ENCODE peak calls at places on chromosomes 3 and 15, in five cellular contexts. One of them, this sample, is unnamed.

GRCh38 chr15:52559583-52559982 is 9.2 kb downstream of the ARPP19 start:
- DNase-seq in body of pancreas: no peak
- DNase-seq in CD8-positive, alpha-beta memory T cell: no peak
- DNase-seq in lower lobe of right lung: no peak
- DNase-seq in small intestine: no peak
- DNase-seq in this sample: no peak

GRCh38 chr3:159632847-159633246 is 355.8 kb upstream of the IL12A start:
- DNase-seq in small intestine: no peak
- DNase-seq in lower lobe of right lung: no peak
- DNase-seq in body of pancreas: no peak
- DNase-seq in CD8-positive, alpha-beta memory T cell: no peak
- DNase-seq in this sample: no peak

GRCh38 chr3:167066977-167067843 is 312.9 kb downstream of the ZBBX start:
- DNase-seq in CD8-positive, alpha-beta memory T cell: no peak
- DNase-seq in body of pancreas: peak; percentile 25
- DNase-seq in small intestine: peak; percentile 8
- DNase-seq in lower lobe of right lung: peak; percentile 44
- DNase-seq in this sample: no peak

GRCh38 chr3:10753964-10754363 is 62.1 kb upstream of the SLC6A11 start:
- DNase-seq in lower lobe of right lung: peak; percentile 60
- DNase-seq in body of pancreas: peak; percentile 30
- DNase-seq in small intestine: no peak
- DNase-seq in CD8-positive, alpha-beta memory T cell: no peak
- DNase-seq in this sample: peak; percentile 23

GRCh38 chr3:10286596-10287295 is 6.0 kb downstream of the GHRL start:
- DNase-seq in body of pancreas: peak; percentile 32
- DNase-seq in lower lobe of right lung: no peak
- DNase-seq in small intestine: peak; percentile 29
- DNase-seq in CD8-positive, alpha-beta memory T cell: no peak
- DNase-seq in this sample: no peak

GRCh38 chr3:142215111-142215510 is 10.3 kb downstream of the GK5 start:
- DNase-seq in CD8-positive, alpha-beta memory T cell: no peak
- DNase-seq in lower lobe of right lung: no peak
- DNase-seq in body of pancreas: no peak
- DNase-seq in small intestine: peak; percentile 71
- DNase-seq in this sample: no peak

GRCh38 chr15:84715442-84716035 is 400 bp downstream of the SEC11A start:
- DNase-seq in body of pancreas: peak; percentile 24
- DNase-seq in CD8-positive, alpha-beta memory T cell: peak; percentile 53
- DNase-seq in lower lobe of right lung: no peak
- DNase-seq in small intestine: peak; percentile 38
- DNase-seq in this sample: peak; percentile 49

GRCh38 chr3:44995142-44995770 is 19.2 kb downstream of the EXOSC7 start:
- DNase-seq in body of pancreas: no peak
- DNase-seq in small intestine: no peak
- DNase-seq in CD8-positive, alpha-beta memory T cell: no peak
- DNase-seq in lower lobe of right lung: no peak
- DNase-seq in this sample: no peak

GRCh38 chr3:46019707-46020106 is 7.6 kb downstream of the XCR1 start:
- DNase-seq in lower lobe of right lung: no peak
- DNase-seq in small intestine: no peak
- DNase-seq in body of pancreas: no peak
- DNase-seq in CD8-positive, alpha-beta memory T cell: no peak
- DNase-seq in this sample: no peak

GRCh38 chr3:87359807-87360206 is 83.4 kb upstream of the POU1F1 start:
- DNase-seq in body of pancreas: peak; percentile 44
- DNase-seq in small intestine: no peak
- DNase-seq in CD8-positive, alpha-beta memory T cell: no peak
- DNase-seq in lower lobe of right lung: no peak
- DNase-seq in this sample: no peak

GRCh38 chr3:23490459-23490858 is 287.3 kb downstream of the UBE2E2 start:
- DNase-seq in CD8-positive, alpha-beta memory T cell: no peak
- DNase-seq in body of pancreas: no peak
- DNase-seq in lower lobe of right lung: no peak
- DNase-seq in small intestine: no peak
- DNase-seq in this sample: no peak

GRCh38 chr15:79283252-79284048 is 928 bp downstream of the ANKRD34C start:
- DNase-seq in lower lobe of right lung: no peak
- DNase-seq in CD8-positive, alpha-beta memory T cell: no peak
- DNase-seq in body of pancreas: peak; percentile 38
- DNase-seq in small intestine: no peak
- DNase-seq in this sample: no peak

GRCh38 chr3:197125601-197126000 is 96.0 kb upstream of the MELTF start:
- DNase-seq in small intestine: no peak
- DNase-seq in lower lobe of right lung: no peak
- DNase-seq in body of pancreas: no peak
- DNase-seq in CD8-positive, alpha-beta memory T cell: no peak
- DNase-seq in this sample: no peak

GRCh38 chr3:70982274-70982673 is 601.3 kb downstream of the FOXP1 start:
- DNase-seq in body of pancreas: no peak
- DNase-seq in small intestine: no peak
- DNase-seq in CD8-positive, alpha-beta memory T cell: no peak
- DNase-seq in lower lobe of right lung: no peak
- DNase-seq in this sample: no peak

GRCh38 chr3:59185586-59186381 is 136.0 kb upstream of the CFAP20DC start:
- DNase-seq in lower lobe of right lung: no peak
- DNase-seq in CD8-positive, alpha-beta memory T cell: no peak
- DNase-seq in small intestine: no peak
- DNase-seq in body of pancreas: no peak
- DNase-seq in this sample: no peak

GRCh38 chr15:41544650-41545015 is 576 bp upstream of the RPAP1 start:
- DNase-seq in body of pancreas: peak; percentile 21
- DNase-seq in CD8-positive, alpha-beta memory T cell: peak; percentile 56
- DNase-seq in lower lobe of right lung: peak; percentile 89
- DNase-seq in small intestine: no peak
- DNase-seq in this sample: peak; percentile 21

GRCh38 chr3:119098620-119099222 is 47.2 kb upstream of the TEX55 start:
- DNase-seq in body of pancreas: no peak
- DNase-seq in lower lobe of right lung: no peak
- DNase-seq in CD8-positive, alpha-beta memory T cell: no peak
- DNase-seq in small intestine: peak; percentile 31
- DNase-seq in this sample: no peak

GRCh38 chr15:41567261-41567660 is 8.2 kb downstream of the TYRO3 start:
- DNase-seq in CD8-positive, alpha-beta memory T cell: no peak
- DNase-seq in lower lobe of right lung: no peak
- DNase-seq in small intestine: no peak
- DNase-seq in body of pancreas: no peak
- DNase-seq in this sample: no peak

GRCh38 chr3:195068481-195069080 is 202.4 kb downstream of the XXYLT1 start:
- DNase-seq in body of pancreas: no peak
- DNase-seq in CD8-positive, alpha-beta memory T cell: no peak
- DNase-seq in small intestine: no peak
- DNase-seq in lower lobe of right lung: peak; percentile 10
- DNase-seq in this sample: no peak

GRCh38 chr15:82829234-82829633 is 19.8 kb downstream of the WHAMM start:
- DNase-seq in body of pancreas: no peak
- DNase-seq in lower lobe of right lung: no peak
- DNase-seq in CD8-positive, alpha-beta memory T cell: no peak
- DNase-seq in small intestine: no peak
- DNase-seq in this sample: no peak

GRCh38 chr3:147361671-147362420 is 44.5 kb downstream of the ZIC4 start:
- DNase-seq in body of pancreas: peak; percentile 20
- DNase-seq in lower lobe of right lung: no peak
- DNase-seq in CD8-positive, alpha-beta memory T cell: no peak
- DNase-seq in small intestine: peak; percentile 13
- DNase-seq in this sample: peak; percentile 53

GRCh38 chr15:98914626-98915025 is 93.0 kb downstream of the PGPEP1L start:
- DNase-seq in lower lobe of right lung: no peak
- DNase-seq in body of pancreas: no peak
- DNase-seq in CD8-positive, alpha-beta memory T cell: no peak
- DNase-seq in small intestine: no peak
- DNase-seq in this sample: no peak

GRCh38 chr15:90619468-90619867 is 89.7 kb downstream of the CRTC3 start:
- DNase-seq in lower lobe of right lung: no peak
- DNase-seq in body of pancreas: no peak
- DNase-seq in small intestine: no peak
- DNase-seq in CD8-positive, alpha-beta memory T cell: no peak
- DNase-seq in this sample: no peak

GRCh38 chr3:112437146-112438022 is 61.9 kb downstream of the BTLA start:
- DNase-seq in CD8-positive, alpha-beta memory T cell: no peak
- DNase-seq in lower lobe of right lung: no peak
- DNase-seq in body of pancreas: no peak
- DNase-seq in small intestine: no peak
- DNase-seq in this sample: no peak

GRCh38 chr3:10744098-10744465 is 71.9 kb upstream of the SLC6A11 start:
- DNase-seq in body of pancreas: no peak
- DNase-seq in small intestine: no peak
- DNase-seq in CD8-positive, alpha-beta memory T cell: no peak
- DNase-seq in lower lobe of right lung: no peak
- DNase-seq in this sample: no peak

GRCh38 chr3:64677961-64678716 is 9.7 kb downstream of the ADAMTS9 start:
- DNase-seq in small intestine: no peak
- DNase-seq in lower lobe of right lung: no peak
- DNase-seq in body of pancreas: no peak
- DNase-seq in CD8-positive, alpha-beta memory T cell: no peak
- DNase-seq in this sample: no peak

GRCh38 chr15:72961326-72961725 is 90.9 kb upstream of the NEO1 start:
- DNase-seq in body of pancreas: no peak
- DNase-seq in CD8-positive, alpha-beta memory T cell: no peak
- DNase-seq in small intestine: peak; percentile 79
- DNase-seq in lower lobe of right lung: no peak
- DNase-seq in this sample: peak; percentile 74

GRCh38 chr3:54932606-54933005 is 4.7 kb upstream of the LRTM1 start:
- DNase-seq in body of pancreas: no peak
- DNase-seq in small intestine: no peak
- DNase-seq in CD8-positive, alpha-beta memory T cell: no peak
- DNase-seq in lower lobe of right lung: no peak
- DNase-seq in this sample: no peak

GRCh38 chr3:177725165-177725564 is 527.9 kb upstream of the TBL1XR1 start:
- DNase-seq in lower lobe of right lung: no peak
- DNase-seq in small intestine: no peak
- DNase-seq in body of pancreas: no peak
- DNase-seq in CD8-positive, alpha-beta memory T cell: no peak
- DNase-seq in this sample: no peak

GRCh38 chr3:177726807-177727206 is 529.5 kb upstream of the TBL1XR1 start:
- DNase-seq in small intestine: no peak
- DNase-seq in body of pancreas: no peak
- DNase-seq in lower lobe of right lung: no peak
- DNase-seq in CD8-positive, alpha-beta memory T cell: no peak
- DNase-seq in this sample: no peak

GRCh38 chr3:177721864-177722370 is 524.6 kb upstream of the TBL1XR1 start:
- DNase-seq in CD8-positive, alpha-beta memory T cell: no peak
- DNase-seq in body of pancreas: no peak
- DNase-seq in lower lobe of right lung: no peak
- DNase-seq in small intestine: no peak
- DNase-seq in this sample: no peak

GRCh38 chr3:177724020-177724638 is 526.8 kb upstream of the TBL1XR1 start:
- DNase-seq in small intestine: no peak
- DNase-seq in lower lobe of right lung: peak; percentile 69
- DNase-seq in CD8-positive, alpha-beta memory T cell: no peak
- DNase-seq in body of pancreas: no peak
- DNase-seq in this sample: peak; percentile 29

GRCh38 chr3:177722386-177722785 is 525.1 kb upstream of the TBL1XR1 start:
- DNase-seq in small intestine: no peak
- DNase-seq in body of pancreas: no peak
- DNase-seq in lower lobe of right lung: no peak
- DNase-seq in CD8-positive, alpha-beta memory T cell: no peak
- DNase-seq in this sample: no peak
- H3K4me1 ChIP-seq in small intestine: no peaks in the 10 kb centered on the region
- H3K4me1 ChIP-seq in body of pancreas: peaks cover 12% of the 10 kb centered on the region
- H3K4me1 ChIP-seq in lower lobe of right lung: peaks cover 56% of the 10 kb centered on the region
- H3K4me1 ChIP-seq in CD8-positive, alpha-beta memory T cell: peaks cover 8% of the 10 kb centered on the region
- H3K4me1 ChIP-seq in this sample: no peaks in the 10 kb centered on the region

GRCh38 chr3:96991812-96992211 is 177.4 kb downstream of the EPHA6 start:
- DNase-seq in body of pancreas: no peak
- DNase-seq in CD8-positive, alpha-beta memory T cell: no peak
- DNase-seq in small intestine: no peak
- DNase-seq in lower lobe of right lung: no peak
- DNase-seq in this sample: no peak

GRCh38 chr3:96996009-96996408 is 181.6 kb downstream of the EPHA6 start:
- DNase-seq in small intestine: no peak
- DNase-seq in body of pancreas: no peak
- DNase-seq in lower lobe of right lung: no peak
- DNase-seq in CD8-positive, alpha-beta memory T cell: no peak
- DNase-seq in this sample: no peak

GRCh38 chr3:96994995-96995394 is 180.6 kb downstream of the EPHA6 start:
- DNase-seq in lower lobe of right lung: no peak
- DNase-seq in CD8-positive, alpha-beta memory T cell: no peak
- DNase-seq in small intestine: no peak
- DNase-seq in body of pancreas: no peak
- DNase-seq in this sample: no peak
- H3K27ac ChIP-seq in lower lobe of right lung: no peak overlapping the region
- H3K27ac ChIP-seq in CD8-positive, alpha-beta memory T cell: no peak overlapping the region
- H3K27ac ChIP-seq in small intestine: no peak overlapping the region
- H3K27ac ChIP-seq in body of pancreas: no peak overlapping the region
- H3K27ac ChIP-seq in this sample: no peak overlapping the region

GRCh38 chr15:78211189-78211921 is 23.0 kb downstream of the ACSBG1 start:
- DNase-seq in lower lobe of right lung: no peak
- DNase-seq in CD8-positive, alpha-beta memory T cell: no peak
- DNase-seq in body of pancreas: peak; percentile 9
- DNase-seq in small intestine: no peak
- DNase-seq in this sample: peak; percentile 15

GRCh38 chr15:78212546-78213424 is 21.6 kb downstream of the ACSBG1 start:
- DNase-seq in CD8-positive, alpha-beta memory T cell: no peak
- DNase-seq in body of pancreas: peak; percentile 80
- DNase-seq in small intestine: peak; percentile 94
- DNase-seq in lower lobe of right lung: no peak
- DNase-seq in this sample: peak; percentile 79

GRCh38 chr15:78210349-78210717 is 24.0 kb downstream of the ACSBG1 start:
- DNase-seq in small intestine: peak; percentile 51
- DNase-seq in lower lobe of right lung: no peak
- DNase-seq in body of pancreas: peak; percentile 7
- DNase-seq in CD8-positive, alpha-beta memory T cell: no peak
- DNase-seq in this sample: peak; percentile 20

GRCh38 chr15:78213425-78213750 is 21.0 kb downstream of the ACSBG1 start:
- DNase-seq in small intestine: no peak
- DNase-seq in CD8-positive, alpha-beta memory T cell: no peak
- DNase-seq in body of pancreas: no peak
- DNase-seq in lower lobe of right lung: no peak
- DNase-seq in this sample: no peak

GRCh38 chr15:78212008-78212407 is 22.4 kb downstream of the ACSBG1 start:
- DNase-seq in small intestine: no peak
- DNase-seq in lower lobe of right lung: no peak
- DNase-seq in body of pancreas: no peak
- DNase-seq in CD8-positive, alpha-beta memory T cell: no peak
- DNase-seq in this sample: no peak
- H3K4me1 ChIP-seq in small intestine: peaks cover 4% of the 10 kb centered on the region
- H3K4me1 ChIP-seq in lower lobe of right lung: no peaks in the 10 kb centered on the region
- H3K4me1 ChIP-seq in body of pancreas: peaks cover 100% of the 10 kb centered on the region
- H3K4me1 ChIP-seq in CD8-positive, alpha-beta memory T cell: no peaks in the 10 kb centered on the region
- H3K4me1 ChIP-seq in this sample: peaks cover 16% of the 10 kb centered on the region

DNA sequence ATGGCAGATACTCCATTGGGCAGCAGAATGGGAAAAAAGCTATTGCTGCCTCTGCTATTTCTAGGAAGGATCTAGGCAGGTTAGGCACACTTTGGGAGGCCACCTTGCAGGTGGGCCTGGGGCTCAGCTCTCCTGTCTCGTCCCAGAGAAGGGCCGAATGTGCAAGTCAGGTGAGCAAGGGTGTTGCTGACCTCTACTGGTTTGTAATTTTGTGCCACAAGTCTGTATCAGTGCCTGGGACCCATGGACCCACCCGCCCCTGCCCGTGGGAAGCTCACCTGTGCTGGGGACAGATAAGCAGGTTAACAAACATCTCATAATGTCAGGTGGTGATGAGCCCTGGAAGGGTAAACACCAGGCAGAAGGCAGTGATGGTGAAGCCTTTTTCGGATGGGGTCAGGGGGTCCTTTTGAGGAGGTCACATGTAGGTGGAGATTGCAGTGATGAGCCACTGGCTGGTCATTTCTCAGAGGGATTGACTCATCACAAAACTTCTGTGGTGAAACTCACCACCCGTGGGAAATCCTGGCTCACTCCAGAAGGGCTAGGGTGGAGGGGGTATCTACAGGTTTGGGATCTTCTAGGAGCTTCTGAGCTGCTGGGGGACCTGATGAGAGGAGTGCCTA is 161.3 kb downstream of the KLF13 start:
- DNase-seq in small intestine: peak; percentile 29
- DNase-seq in CD8-positive, alpha-beta memory T cell: no peak
- DNase-seq in body of pancreas: peak; percentile 40
- DNase-seq in lower lobe of right lung: no peak
- DNase-seq in this sample: peak; percentile 16
- H3K27ac ChIP-seq in small intestine: peak overlapping the region; percentile 12
- H3K27ac ChIP-seq in CD8-positive, alpha-beta memory T cell: no peak overlapping the region
- H3K27ac ChIP-seq in body of pancreas: peak overlapping the region; percentile 40
- H3K27ac ChIP-seq in lower lobe of right lung: no peak overlapping the region
- H3K27ac ChIP-seq in this sample: no peak overlapping the region